ENCODE peak calls at places on chromosomes 3 and 15, in five cellular contexts. B is aorta, T is Peyer's patch, K is uterus, E is pancreas. G is an unnamed sample. For H3K27me3 and H3K4me1, the result is how much of the 10 kb centered on the place peaks cover.

GRCh38 chr15:71748327-71748726 is 62.0 kb upstream of the NR2E3 start:
- DNase-seq in B (no peak), T (no peak), K (no peak), E (no peak), G (no peak)

GRCh38 chr3:168091961-168092360 is 3.8 kb downstream of the GOLIM4 start:
- DNase-seq in B (no peak), T (no peak), K (no peak), E (no peak), G (no peak)

GRCh38 chr3:65979731-65980130 is 59.0 kb downstream of the MAGI1 start:
- DNase-seq in B (no peak), T (no peak), K (no peak), E (no peak), G (no peak)

GRCh38 chr15:58479941-58480340 is 48.1 kb downstream of the LIPC start:
- DNase-seq in B (no peak), T (no peak), K (no peak), E (no peak), G (no peak)

GRCh38 chr15:43915820-43916660 is 89.2 kb downstream of the WDR76 start:
- DNase-seq in B (no peak), T (no peak), K (no peak), E (no peak), G (no peak)

GRCh38 chr3:184716652-184717607 is 5.1 kb upstream of the MAGEF1 start:
- DNase-seq in B (peak), T (no peak), K (peak), E (peak), G (no peak)

GRCh38 chr3:22714758-22715157 is 488.4 kb upstream of the UBE2E2 start:
- DNase-seq in B (no peak), T (no peak), K (no peak), E (no peak), G (no peak)

GRCh38 chr3:146345900-146346299 is 95.0 kb upstream of the PLSCR4 start:
- DNase-seq in B (no peak), T (no peak), K (no peak), E (no peak), G (no peak)

GRCh38 chr15:56877591-56877990 is 40.9 kb upstream of the TCF12 start:
- DNase-seq in B (no peak), T (no peak), K (no peak), E (no peak), G (no peak)

GRCh38 chr3:37766797-37767776 is 94.6 kb upstream of the CTDSPL start:
- DNase-seq in B (no peak), T (no peak), K (no peak), E (peak), G (no peak)

GRCh38 chr3:63450023-63450422 is 171.9 kb downstream of the SYNPR start:
- DNase-seq in B (no peak), T (no peak), K (no peak), E (no peak), G (no peak)

GRCh38 chr3:181689546-181689945 is 22.2 kb upstream of the SOX2 start:
- DNase-seq in B (no peak), T (no peak), K (no peak), E (no peak), G (no peak)

GRCh38 chr3:25156526-25157075 is 271.5 kb upstream of the RARB start:
- DNase-seq in B (no peak), T (no peak), K (peak), E (no peak), G (no peak)

GRCh38 chr3:100606894-100607512 is 2.4 kb upstream of the ADGRG7 start:
- DNase-seq in B (no peak), T (no peak), K (no peak), E (no peak), G (no peak)

GRCh38 chr3:139629033-139629432 is 48.7 kb downstream of the NMNAT3 start:
- DNase-seq in B (no peak), T (no peak), K (no peak), E (no peak), G (no peak)

GRCh38 chr15:76185716-76186115 is 125.6 kb downstream of the ETFA start:
- DNase-seq in B (no peak), T (no peak), K (no peak), E (no peak), G (no peak)

GRCh38 chr3:185423178-185423577 is 60.2 kb downstream of the MAP3K13 start:
- DNase-seq in B (no peak), T (no peak), K (no peak), E (peak), G (no peak)

GRCh38 chr15:22930782-22931484 is 49.2 kb downstream of the CYFIP1 start:
- DNase-seq in B (no peak), T (no peak), K (no peak), E (peak), G (no peak)

GRCh38 chr3:29759443-29760033 is 478.7 kb downstream of the RBMS3 start:
- DNase-seq in B (no peak), T (no peak), K (no peak), E (no peak), G (no peak)

GRCh38 chr3:38992117-38992779 is 59.5 kb downstream of the SCN11A start:
- DNase-seq in B (no peak), T (no peak), K (no peak), E (no peak), G (no peak)

DNA sequence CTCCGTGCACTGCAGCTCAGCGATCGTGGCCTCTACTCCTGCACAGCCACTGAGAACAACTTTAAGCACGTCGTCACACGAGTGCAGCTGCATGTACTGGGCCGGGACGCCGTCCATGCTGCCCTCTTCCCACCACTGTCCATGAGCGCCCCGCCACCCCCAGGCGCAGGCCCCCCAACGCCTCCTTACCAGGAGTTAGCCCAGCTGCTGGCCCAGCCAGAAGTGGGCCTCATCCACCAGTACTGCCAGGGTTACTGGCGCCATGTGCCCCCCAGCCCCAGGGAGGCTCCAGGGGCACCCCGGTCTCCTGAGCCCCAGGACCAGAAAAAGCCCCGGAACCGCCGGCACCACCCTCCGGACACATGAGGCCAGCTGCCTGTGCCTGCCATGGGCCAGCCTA is 3.7 kb upstream of the GNAT1 start:
- DNase-seq in B (no peak), T (no peak), K (no peak), E (no peak), G (no peak)
- H3K27me3 ChIP-seq in B (under half), T (under half), K (under half), E (under half), G (under half)

GRCh38 chr15:80485370-80486164 is 81.4 kb downstream of the ARNT2 start:
- DNase-seq in B (no peak), T (no peak), K (no peak), E (no peak), G (no peak)

GRCh38 chr15:80484312-80484981 is 80.3 kb downstream of the ARNT2 start:
- DNase-seq in B (no peak), T (no peak), K (no peak), E (no peak), G (no peak)

GRCh38 chr15:80482686-80483085 is 78.5 kb downstream of the ARNT2 start:
- DNase-seq in B (no peak), T (no peak), K (no peak), E (no peak), G (no peak)

GRCh38 chr15:80480909-80481308 is 76.7 kb downstream of the ARNT2 start:
- DNase-seq in B (peak), T (no peak), K (peak), E (no peak), G (no peak)

DNA sequence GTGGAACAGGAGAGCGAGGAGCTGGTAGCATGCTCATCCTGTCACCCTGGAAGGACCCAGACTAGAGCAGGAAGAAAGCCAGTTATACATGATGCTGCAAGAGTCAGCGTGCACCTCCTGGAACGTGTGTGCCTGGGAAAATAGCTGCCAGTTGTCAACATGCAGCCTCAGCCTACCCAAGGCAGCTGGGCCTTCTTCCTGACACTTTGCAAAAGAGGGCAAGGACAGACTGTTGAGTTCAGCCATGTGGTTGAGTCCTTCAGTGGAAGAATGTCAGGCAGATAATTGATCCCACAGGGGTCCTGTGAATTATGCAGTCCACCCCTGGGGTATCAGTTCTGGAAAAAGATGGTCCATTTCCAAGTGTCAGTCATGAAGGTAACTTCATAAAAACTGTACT is 79.5 kb downstream of the ARNT2 start:
- DNase-seq in B (no peak), T (no peak), K (no peak), E (no peak), G (no peak)
- H3K27ac ChIP-seq in B (no peak), T (no peak), K (peak), E (no peak), G (no peak)

GRCh38 chr15:66646799-66647198 is 55.2 kb upstream of the SMAD6 start:
- DNase-seq in B (no peak), T (no peak), K (no peak), E (no peak), G (no peak)

GRCh38 chr15:66649235-66649984 is 52.6 kb upstream of the SMAD6 start:
- DNase-seq in B (no peak), T (no peak), K (no peak), E (no peak), G (no peak)

GRCh38 chr15:66650433-66650832 is 51.6 kb upstream of the SMAD6 start:
- DNase-seq in B (peak), T (no peak), K (peak), E (no peak), G (peak)

GRCh38 chr15:66647358-66647757 is 54.7 kb upstream of the SMAD6 start:
- DNase-seq in B (no peak), T (no peak), K (no peak), E (no peak), G (no peak)

GRCh38 chr15:66648588-66648987 is 53.4 kb upstream of the SMAD6 start:
- DNase-seq in B (no peak), T (no peak), K (no peak), E (no peak), G (no peak)
- H3K4me1 ChIP-seq in B (under half), T (under half), K (under half), E (under half), G (under half)

DNA sequence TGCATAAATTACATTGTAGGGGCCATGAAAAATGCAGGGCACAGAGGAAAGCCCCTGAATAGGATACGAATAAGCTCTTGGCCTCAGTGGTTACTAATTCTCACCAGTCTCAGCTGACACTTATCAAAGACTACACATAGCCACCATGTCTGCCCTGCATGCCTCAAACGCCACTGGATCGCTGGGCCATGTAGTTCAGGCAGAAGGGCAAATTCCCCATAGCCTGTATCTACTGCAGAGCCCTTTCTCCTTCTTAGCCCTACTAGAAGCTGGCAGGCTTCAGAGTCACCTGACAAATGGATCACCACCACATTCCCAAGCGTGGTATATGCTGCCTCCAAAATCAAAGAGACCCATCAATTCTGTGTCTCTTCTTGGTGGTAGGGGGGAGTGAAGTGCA is 177.4 kb downstream of the MINAR1 start:
- DNase-seq in B (no peak), T (no peak), K (no peak), E (no peak), G (no peak)
- H3K27me3 ChIP-seq in B (under half), T (under half), K (under half), E (under half), G (under half)

GRCh38 chr15:74449066-74449465 is 11.9 kb downstream of the UBL7 start:
- DNase-seq in B (no peak), T (no peak), K (no peak), E (no peak), G (no peak)
- H3K27ac ChIP-seq in B (no peak), T (no peak), K (no peak), E (no peak), G (no peak)

G was measured in upper lobe of right lung.